ENCODE peak calls at places on chromosomes 13 and 19, in nine cellular contexts. O, N, P, S, T, Z, V, Q and X are unnamed samples. For H4K20me1, the result is how much of the 10 kb centered on the place peaks cover.

GRCh38 chr13:73216381-73216831 is 157.6 kb downstream of the KLF5 start:
- DNase-seq in S (no peak), V (no peak), O (no peak), T (no peak), P (no peak), Z (no peak), N (peak), Q (no peak), X (no peak)

GRCh38 chr19:12842511-12842910 is 4.2 kb downstream of the MAST1 start:
- DNase-seq in Q (no peak), S (no peak), V (no peak), Z (no peak), O (no peak), N (no peak), T (no peak), P (no peak), X (no peak)

GRCh38 chr19:14059093-14059480 is 2.8 kb downstream of the PALM3 start:
- DNase-seq in Z (peak), P (peak), V (no peak), Q (no peak), S (peak), N (no peak), O (peak), T (no peak), X (no peak)

GRCh38 chr19:38665950-38666661 is 18.7 kb downstream of the ACTN4 start:
- DNase-seq in V (no peak), P (peak), S (peak), T (peak), O (no peak), Z (no peak), Q (peak), N (peak), X (no peak)

GRCh38 chr19:45467456-45468158 is at the start of gene FOSB:
- DNase-seq in V (peak), N (peak), S (peak), Z (peak), T (peak), O (peak), P (peak), Q (peak), X (peak)

GRCh38 chr19:41431426-41432386 is 4.5 kb upstream of the B3GNT8 start:
- DNase-seq in V (no peak), Z (no peak), S (peak), N (peak), O (no peak), T (no peak), Q (peak), P (no peak), X (no peak)

GRCh38 chr19:17873661-17874422 is 2.1 kb downstream of the SLC5A5 start:
- DNase-seq in N (peak), Z (peak), Q (peak), P (peak), O (peak), V (peak), T (peak), S (peak), X (peak)

GRCh38 chr13:103033999-103034398 is 32.2 kb downstream of the SLC10A2 start:
- DNase-seq in Z (no peak), Q (no peak), V (no peak), S (no peak), O (peak), N (no peak), T (no peak), P (no peak), X (no peak)

GRCh38 chr19:3403489-3404323 is 37.3 kb downstream of the NFIC start:
- DNase-seq in S (peak), V (no peak), T (no peak), O (no peak), P (no peak), Q (peak), N (peak), Z (peak), X (no peak)

GRCh38 chr13:24998433-24998832 is 97.5 kb upstream of the PABPC3 start:
- DNase-seq in O (no peak), N (no peak), T (no peak), S (no peak), P (no peak), V (no peak), Z (no peak), Q (no peak), X (no peak)

GRCh38 chr19:567296-567900 is 5.0 kb upstream of the BSG start:
- DNase-seq in Z (no peak), O (no peak), Q (no peak), V (no peak), P (no peak), T (no peak), N (no peak), S (peak), X (no peak)

GRCh38 chr13:30443957-30444404 is 21.7 kb downstream of the UBE2L5 start:
- DNase-seq in V (no peak), O (peak), N (no peak), T (no peak), Z (no peak), Q (no peak), S (no peak), P (no peak), X (no peak)

GRCh38 chr13:110365876-110366275 is 58.8 kb downstream of the COL4A2 start:
- DNase-seq in O (no peak), T (no peak), V (no peak), P (no peak), S (no peak), Z (no peak), Q (no peak), N (no peak), X (no peak)

GRCh38 chr13:44879452-44880058 is 109.7 kb downstream of the NUFIP1 start:
- DNase-seq in T (peak), Z (peak), Q (peak), P (no peak), S (peak), V (peak), N (peak), O (peak), X (no peak)

GRCh38 chr13:73715114-73715909 is 418.9 kb downstream of the KLF12 start:
- DNase-seq in P (no peak), T (no peak), V (no peak), Q (no peak), S (no peak), Z (no peak), N (no peak), O (no peak), X (peak)

GRCh38 chr19:41927810-41928192 is 448 bp downstream of the ERFL start:
- DNase-seq in Q (no peak), N (no peak), P (peak), S (peak), Z (peak), V (no peak), O (peak), T (no peak), X (no peak)

GRCh38 chr13:111153977-111154332 is 38.8 kb downstream of the ARHGEF7 start:
- DNase-seq in T (peak), Z (no peak), N (no peak), S (peak), O (peak), V (no peak), P (no peak), Q (no peak), X (peak)

GRCh38 chr19:54041969-54042606 is 21.6 kb downstream of the VSTM1 start:
- DNase-seq in S (peak), Q (no peak), O (no peak), N (no peak), V (no peak), P (no peak), T (peak), Z (no peak), X (no peak)

GRCh38 chr19:44576843-44577565 is 36.4 kb upstream of the IGSF23 start:
- DNase-seq in S (peak), O (peak), N (peak), Z (peak), P (peak), T (peak), Q (peak), V (peak), X (peak)

GRCh38 chr19:40013991-40014390 is 17.1 kb downstream of the ZNF546 start:
- DNase-seq in Q (no peak), S (peak), V (no peak), Z (no peak), O (no peak), P (no peak), N (no peak), T (no peak), X (no peak)

GRCh38 chr13:29548722-29549446 is 46.6 kb downstream of the SLC7A1 start:
- DNase-seq in P (no peak), S (no peak), O (no peak), Q (peak), T (no peak), N (peak), V (no peak), Z (no peak), X (no peak)

GRCh38 chr13:25901460-25902376 is 150.1 kb downstream of the SHISA2 start:
- DNase-seq in N (no peak), Q (peak), Z (peak), O (peak), S (no peak), V (no peak), P (no peak), T (peak), X (no peak)

GRCh38 chr19:2309734-2310362 is 1.9 kb upstream of the LINGO3 start:
- DNase-seq in N (peak), V (no peak), T (peak), S (no peak), O (no peak), P (no peak), Z (peak), Q (no peak), X (no peak)

GRCh38 chr19:48950830-48951519 is 3.7 kb upstream of the BAX start:
- DNase-seq in Z (no peak), O (no peak), P (no peak), S (no peak), T (peak), V (no peak), N (no peak), Q (no peak), X (no peak)

GRCh38 chr19:12140545-12141404 is 625 bp upstream of the ZNF20 start:
- DNase-seq in Z (peak), S (peak), Q (peak), P (peak), V (peak), T (peak), N (peak), O (peak), X (peak)

GRCh38 chr19:928471-929259 is 2.8 kb downstream of the ARID3A start:
- DNase-seq in P (no peak), O (no peak), Z (no peak), N (no peak), V (no peak), S (no peak), T (no peak), Q (peak), X (no peak)

GRCh38 chr13:34340534-34340933 is 522.6 kb downstream of the RFC3 start:
- DNase-seq in S (no peak), T (peak), P (no peak), V (no peak), N (peak), Q (peak), O (no peak), Z (no peak), X (no peak)

GRCh38 chr13:19862511-19863313 is 737 bp downstream of the ZMYM5 start:
- DNase-seq in O (peak), T (peak), N (peak), V (no peak), Q (peak), Z (no peak), S (peak), P (peak), X (peak)

GRCh38 chr19:43624933-43625332 is 5.5 kb upstream of the ZNF428 start:
- DNase-seq in V (peak), Z (no peak), O (peak), T (no peak), P (peak), N (peak), S (peak), Q (no peak), X (peak)

GRCh38 chr19:29549105-29550070 is 23.6 kb downstream of the VSTM2B start:
- DNase-seq in T (no peak), S (no peak), O (no peak), Q (no peak), Z (no peak), N (no peak), V (no peak), P (no peak), X (no peak)

GRCh38 chr13:101749584-101749983 is 297.1 kb downstream of the ITGBL1 start:
- DNase-seq in Q (no peak), T (no peak), N (no peak), S (no peak), P (no peak), Z (no peak), V (no peak), O (no peak), X (no peak)

GRCh38 chr19:48918801-48919247 is 14.7 kb upstream of the DHDH start:
- DNase-seq in O (peak), Z (peak), S (peak), V (no peak), Q (no peak), T (peak), N (peak), P (peak), X (no peak)

GRCh38 chr13:20069956-20070355 is 90.9 kb downstream of the GJA3 start:
- DNase-seq in P (no peak), Z (no peak), O (no peak), T (no peak), Q (no peak), S (no peak), V (no peak), N (no peak), X (no peak)

DNA sequence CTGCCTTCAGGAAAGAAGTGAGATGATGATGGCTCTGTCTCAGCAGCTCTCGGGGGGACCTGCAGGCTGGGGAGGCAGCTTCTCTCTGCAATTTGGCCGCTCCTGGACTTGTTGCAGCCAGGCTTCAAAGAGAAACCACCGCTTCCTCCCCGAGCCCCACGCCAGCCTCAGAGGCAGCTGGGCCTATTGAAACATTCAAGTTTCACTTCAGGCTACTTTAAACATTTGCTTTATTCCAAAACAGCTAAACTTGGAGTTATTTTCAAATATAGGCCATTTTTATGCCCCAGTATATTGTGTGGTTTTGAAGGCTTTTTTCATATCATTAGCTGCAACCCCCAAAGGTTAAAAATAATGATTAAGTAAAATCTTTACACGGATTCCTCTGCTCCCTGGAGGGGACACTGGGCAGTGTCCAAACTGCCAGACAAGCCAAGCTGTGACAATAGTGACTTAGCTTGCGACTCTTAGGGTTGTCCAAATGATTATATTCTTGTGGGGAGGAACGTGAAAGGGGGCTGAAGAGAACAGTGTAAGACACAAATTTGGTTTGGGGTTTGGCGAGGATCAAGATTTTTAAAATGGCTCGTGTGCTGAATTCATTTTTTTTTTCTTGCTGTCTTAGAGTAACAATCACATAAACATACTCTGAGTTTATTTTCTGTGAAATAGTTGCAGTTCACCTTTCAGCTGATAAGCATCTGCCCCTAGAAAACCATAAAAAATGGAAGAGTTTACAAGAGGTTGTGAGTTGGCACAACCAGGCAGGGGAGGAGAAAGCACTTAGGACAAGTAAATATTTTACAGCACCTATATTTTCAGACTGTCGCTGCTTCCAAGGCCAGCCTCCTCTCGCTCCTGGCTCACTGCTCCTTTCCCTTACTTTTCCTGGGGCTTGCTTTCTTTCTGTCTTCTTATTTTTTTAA is 330.6 kb downstream of the DLEU7 start:
- DNase-seq in P (peak), T (peak), Q (peak), Z (no peak), O (peak), V (no peak), N (peak), S (no peak), X (peak)
- H3K4me2 ChIP-seq in P (peak), T (peak), Q (peak), Z (no peak), O (peak), V (no peak), N (peak), S (no peak), X (peak)

GRCh38 chr13:75514080-75515040 is 23.3 kb downstream of the COMMD6 start:
- DNase-seq in V (no peak), T (no peak), S (no peak), N (peak), Q (no peak), O (no peak), Z (no peak), P (no peak), X (no peak)
- H4K20me1 ChIP-seq in V (under half), T (under half), S (under half), N (under half), Q (under half), O (under half), Z (under half), P (under half), X (under half)

GRCh38 chr13:84961023-84961422 is 838.2 kb downstream of the SLITRK6 start:
- DNase-seq in Z (no peak), O (no peak), T (no peak), P (no peak), Q (no peak), N (no peak), V (no peak), S (no peak), X (no peak)
- TF ChIP-seq EZH2phosphoT487 in Z (no peak), O (no peak), T (no peak), P (no peak), Q (no peak), N (no peak), V (no peak), S (no peak), X (no peak)

GRCh38 chr13:41497436-41497835 is 40.1 kb downstream of the RGCC start:
- DNase-seq in Z (no peak), P (no peak), Q (no peak), V (no peak), S (no peak), T (no peak), O (no peak), N (no peak), X (no peak)

GRCh38 chr13:41495044-41495443 is 37.7 kb downstream of the RGCC start:
- DNase-seq in T (no peak), V (no peak), Z (no peak), S (no peak), Q (no peak), P (peak), O (no peak), N (no peak), X (no peak)

GRCh38 chr13:41494202-41494601 is 36.9 kb downstream of the RGCC start:
- DNase-seq in T (no peak), P (no peak), N (no peak), Z (no peak), S (no peak), V (no peak), O (no peak), Q (no peak), X (no peak)

GRCh38 chr13:41499452-41499851 is 42.1 kb downstream of the RGCC start:
- DNase-seq in O (no peak), S (no peak), T (no peak), N (no peak), P (no peak), Z (no peak), V (no peak), Q (no peak), X (no peak)

GRCh38 chr13:41496420-41497234 is 39.3 kb downstream of the RGCC start:
- DNase-seq in V (no peak), O (no peak), T (no peak), P (no peak), Z (no peak), S (no peak), N (peak), Q (no peak), X (peak)
- H3K4me2 ChIP-seq in V (no peak), O (no peak), T (no peak), P (no peak), Z (no peak), S (no peak), N (no peak), Q (no peak), X (peak)